ENCODE peak calls at places on chromosomes 12 and 14, in nine cellular contexts. N, P, F, K, A, B, W, C and X are unnamed samples.

GRCh38 chr12:63863658-63864455 is 19.4 kb downstream of the SRGAP1 start:
- DNase-seq in N (no peak), P (no peak), F (no peak), K (no peak), A (no peak), B (no peak), W (no peak), C (no peak), X (no peak)

GRCh38 chr12:118357327-118358007 is 15.2 kb downstream of the TAOK3 start:
- DNase-seq in N (no peak), P (no peak), F (peak), K (peak), A (no peak), B (no peak), W (peak), C (no peak), X (peak)

GRCh38 chr12:49198431-49199155 is 9.7 kb upstream of the TUBA1A start:
- DNase-seq in N (no peak), P (peak), F (peak), K (no peak), A (no peak), B (peak), W (peak), C (peak), X (peak)

GRCh38 chr14:99792551-99793212 is 531 bp upstream of the EML1 start:
- DNase-seq in N (no peak), P (peak), F (peak), K (no peak), A (no peak), B (peak), W (peak), C (no peak), X (peak)

GRCh38 chr12:52728374-52728773 is 25.1 kb upstream of the KRT77 start:
- DNase-seq in N (no peak), P (no peak), F (no peak), K (no peak), A (no peak), B (no peak), W (no peak), C (no peak), X (no peak)

GRCh38 chr14:103014466-103015319 is 42.7 kb downstream of the CDC42BPB start:
- DNase-seq in N (no peak), P (peak), F (no peak), K (no peak), A (no peak), B (peak), W (peak), C (no peak), X (peak)

GRCh38 chr14:32104308-32104707 is 27.2 kb downstream of the ARHGAP5 start:
- DNase-seq in N (no peak), P (no peak), F (no peak), K (no peak), A (no peak), B (no peak), W (no peak), C (no peak), X (no peak)

GRCh38 chr12:59131462-59131861 is 211.2 kb upstream of the LRIG3 start:
- DNase-seq in N (no peak), P (peak), F (no peak), K (no peak), A (no peak), B (no peak), W (no peak), C (no peak), X (no peak)

GRCh38 chr14:69034612-69035262 is 55.6 kb upstream of the ACTN1 start:
- DNase-seq in N (no peak), P (no peak), F (no peak), K (no peak), A (no peak), B (peak), W (no peak), C (no peak), X (peak)

GRCh38 chr14:99595034-99595433 is 9.0 kb downstream of the CCDC85C start:
- DNase-seq in N (no peak), P (no peak), F (no peak), K (no peak), A (no peak), B (no peak), W (no peak), C (no peak), X (no peak)

GRCh38 chr12:52956987-52957386 is 8.1 kb downstream of the KRT18 start:
- DNase-seq in N (no peak), P (peak), F (no peak), K (no peak), A (no peak), B (peak), W (no peak), C (no peak), X (no peak)

GRCh38 chr12:48788852-48789775 is at the start of gene ADCY6:
- DNase-seq in N (no peak), P (peak), F (peak), K (peak), A (peak), B (peak), W (peak), C (peak), X (peak)

GRCh38 chr12:65209655-65210043 is 40.3 kb downstream of the LEMD3 start:
- DNase-seq in N (no peak), P (no peak), F (no peak), K (no peak), A (no peak), B (no peak), W (no peak), C (no peak), X (no peak)

GRCh38 chr14:30443368-30444007 is 115.5 kb upstream of the G2E3 start:
- DNase-seq in N (no peak), P (peak), F (no peak), K (peak), A (peak), B (peak), W (peak), C (no peak), X (peak)

GRCh38 chr14:62592877-62593276 is 452.4 kb downstream of the KCNH5 start:
- DNase-seq in N (no peak), P (no peak), F (no peak), K (peak), A (no peak), B (peak), W (no peak), C (no peak), X (no peak)

GRCh38 chr12:66241061-66242043 is 52.3 kb downstream of the IRAK3 start:
- DNase-seq in N (peak), P (no peak), F (no peak), K (no peak), A (no peak), B (peak), W (peak), C (no peak), X (peak)

GRCh38 chr12:68495666-68496065 is 115.0 kb upstream of the RAP1B start:
- DNase-seq in N (no peak), P (no peak), F (no peak), K (peak), A (no peak), B (peak), W (peak), C (no peak), X (peak)

GRCh38 chr14:73472182-73473114 is 14.1 kb upstream of the NUMB start:
- DNase-seq in N (no peak), P (peak), F (no peak), K (peak), A (peak), B (peak), W (peak), C (no peak), X (peak)

DNA sequence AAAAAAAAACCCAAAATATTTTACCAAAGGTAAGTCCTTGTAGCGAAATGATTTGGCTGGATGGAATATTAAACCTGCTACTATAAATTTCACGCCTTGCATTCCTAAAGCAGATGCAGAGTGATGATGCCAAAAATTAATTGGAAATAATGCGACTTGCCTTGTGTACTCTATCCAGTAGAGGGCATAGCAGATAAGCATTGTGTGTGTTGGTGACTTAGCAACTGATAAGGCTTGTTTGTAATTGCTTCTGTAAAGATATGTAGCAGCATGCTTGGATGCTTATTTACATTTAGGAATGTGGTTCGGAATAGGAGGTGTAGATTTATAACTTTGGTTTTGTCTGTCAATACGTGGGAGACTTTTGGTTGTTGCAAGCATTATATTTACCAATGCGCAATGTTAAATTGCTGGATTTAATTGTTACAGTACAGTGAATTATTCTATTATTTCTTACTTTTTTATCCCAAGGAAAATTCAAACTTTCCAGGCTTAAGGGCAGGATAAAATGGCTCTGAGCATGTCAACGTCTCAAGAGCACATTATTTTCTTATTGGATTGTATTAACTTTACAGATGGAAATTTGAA is 80.5 kb downstream of the TMEM260 start:
- DNase-seq in N (peak), P (peak), F (no peak), K (peak), A (peak), B (peak), W (peak), C (no peak), X (peak)
- TF ChIP-seq CTCF in N (peak), P (peak), F (peak), K (peak), A (peak), B (peak), W (peak), C (peak), X (peak)

GRCh38 chr12:57521475-57522018 is 1.1 kb upstream of the MBD6 start:
- DNase-seq in N (no peak), P (peak), F (peak), K (peak), A (peak), B (peak), W (peak), C (peak), X (no peak)
- H3K4me3 ChIP-seq in N (no peak), P (peak), F (no peak), K (no peak), A (peak), B (peak), W (peak), C (peak), X (no peak)

GRCh38 chr12:84506317-84506716 is 406.3 kb downstream of the SLC6A15 start:
- DNase-seq in N (no peak), P (no peak), F (no peak), K (no peak), A (no peak), B (no peak), W (no peak), C (no peak), X (peak)

GRCh38 chr12:84512751-84513150 is 399.8 kb downstream of the SLC6A15 start:
- DNase-seq in N (no peak), P (no peak), F (no peak), K (no peak), A (no peak), B (no peak), W (peak), C (no peak), X (no peak)

GRCh38 chr12:84507914-84508313 is 404.7 kb downstream of the SLC6A15 start:
- DNase-seq in N (no peak), P (no peak), F (no peak), K (no peak), A (no peak), B (no peak), W (peak), C (no peak), X (peak)

GRCh38 chr12:84508943-84509342 is 403.7 kb downstream of the SLC6A15 start:
- DNase-seq in N (no peak), P (no peak), F (no peak), K (no peak), A (no peak), B (no peak), W (peak), C (peak), X (no peak)

GRCh38 chr12:84508325-84508861 is 404.2 kb downstream of the SLC6A15 start:
- DNase-seq in N (peak), P (peak), F (no peak), K (peak), A (peak), B (peak), W (peak), C (no peak), X (peak)
- TF ChIP-seq CTCF in N (peak), P (peak), F (peak), K (peak), A (no peak), B (peak), W (peak), C (peak), X (peak)

GRCh38 chr12:75294338-75294737 is 35.8 kb downstream of the CAPS2 start:
- DNase-seq in N (no peak), P (no peak), F (no peak), K (no peak), A (no peak), B (no peak), W (no peak), C (no peak), X (no peak)
- H3K4me3 ChIP-seq in N (no peak), P (no peak), F (no peak), K (no peak), A (no peak), B (no peak), W (no peak), C (no peak), X (no peak)

GRCh38 chr12:122350444-122350843 is 72.0 kb downstream of the CLIP1 start:
- DNase-seq in N (no peak), P (no peak), F (peak), K (no peak), A (no peak), B (peak), W (peak), C (peak), X (peak)
- TF ChIP-seq CTCF in N (peak), P (no peak), F (no peak), K (no peak), A (no peak), B (no peak), W (peak), C (peak), X (peak)

GRCh38 chr12:10016881-10017280 is 6.5 kb downstream of the CLEC12B start:
- DNase-seq in N (no peak), P (no peak), F (no peak), K (no peak), A (no peak), B (peak), W (peak), C (no peak), X (peak)
- H3K4me3 ChIP-seq in N (no peak), P (no peak), F (no peak), K (no peak), A (no peak), B (no peak), W (no peak), C (no peak), X (no peak)